ENCODE peak calls at places on chromosomes 4 and X, in five cellular contexts. One of them, this sample, is unnamed.

GRCh38 chr4:13933163-13933562 is 305.6 kb upstream of the BOD1L1 start:
- DNase-seq in HepG2: no peak
- DNase-seq in GM12878: no peak
- DNase-seq in NT2/D1: no peak
- DNase-seq in H1: no peak
- DNase-seq in this sample: no peak

GRCh38 chrX:65528293-65528692 is 6.3 kb downstream of the LAS1L start:
- DNase-seq in GM12878: no peak
- DNase-seq in HepG2: no peak
- DNase-seq in H1: no peak
- DNase-seq in NT2/D1: no peak
- DNase-seq in this sample: no peak

GRCh38 chrX:122546269-122546668 is 637.8 kb upstream of the GRIA3 start:
- DNase-seq in HepG2: no peak
- DNase-seq in GM12878: no peak
- DNase-seq in H1: no peak
- DNase-seq in NT2/D1: no peak
- DNase-seq in this sample: no peak

GRCh38 chr4:6957994-6958393 is 48.4 kb downstream of the TBC1D14 start:
- DNase-seq in NT2/D1: no peak
- DNase-seq in H1: peak; percentile 39
- DNase-seq in GM12878: no peak
- DNase-seq in HepG2: no peak
- DNase-seq in this sample: no peak

GRCh38 chr4:1336079-1336478 is 10.9 kb upstream of the UVSSA start:
- DNase-seq in HepG2: peak; percentile 66
- DNase-seq in NT2/D1: no peak
- DNase-seq in H1: no peak
- DNase-seq in GM12878: no peak
- DNase-seq in this sample: no peak

GRCh38 chr4:75675004-75675531 is 1.9 kb upstream of the G3BP2 start:
- DNase-seq in NT2/D1: no peak
- DNase-seq in GM12878: no peak
- DNase-seq in H1: no peak
- DNase-seq in HepG2: no peak
- DNase-seq in this sample: no peak

GRCh38 chrX:119784747-119785446 is 6.5 kb downstream of the RPL39 start:
- DNase-seq in NT2/D1: no peak
- DNase-seq in H1: peak; percentile 51
- DNase-seq in HepG2: no peak
- DNase-seq in GM12878: no peak
- DNase-seq in this sample: peak; percentile 73

GRCh38 chr4:159341486-159341885 is 238.6 kb downstream of the RAPGEF2 start:
- DNase-seq in NT2/D1: no peak
- DNase-seq in H1: no peak
- DNase-seq in GM12878: no peak
- DNase-seq in HepG2: peak; percentile 69
- DNase-seq in this sample: no peak

GRCh38 chrX:136170109-136170800 is 22.9 kb downstream of the FHL1 start:
- DNase-seq in HepG2: no peak
- DNase-seq in GM12878: no peak
- DNase-seq in NT2/D1: no peak
- DNase-seq in H1: no peak
- DNase-seq in this sample: no peak

GRCh38 chr4:95087657-95088455 is 330.1 kb downstream of the BMPR1B start:
- DNase-seq in GM12878: no peak
- DNase-seq in HepG2: no peak
- DNase-seq in NT2/D1: no peak
- DNase-seq in H1: no peak
- DNase-seq in this sample: peak; percentile 22

GRCh38 chr4:148091896-148092295 is 350.3 kb downstream of the NR3C2 start:
- DNase-seq in NT2/D1: no peak
- DNase-seq in H1: no peak
- DNase-seq in GM12878: no peak
- DNase-seq in HepG2: no peak
- DNase-seq in this sample: no peak

GRCh38 chrX:38799995-38800394 is 1.3 kb upstream of the MID1IP1 start:
- DNase-seq in GM12878: no peak
- DNase-seq in NT2/D1: no peak
- DNase-seq in H1: no peak
- DNase-seq in HepG2: peak; percentile 12
- DNase-seq in this sample: no peak

GRCh38 chrX:22365460-22365859 is 92.7 kb downstream of the CBLL2 start:
- DNase-seq in GM12878: no peak
- DNase-seq in HepG2: no peak
- DNase-seq in H1: no peak
- DNase-seq in NT2/D1: no peak
- DNase-seq in this sample: no peak

GRCh38 chr4:25818293-25819240 is 44.2 kb downstream of the SEL1L3 start:
- DNase-seq in H1: no peak
- DNase-seq in GM12878: no peak
- DNase-seq in NT2/D1: no peak
- DNase-seq in HepG2: no peak
- DNase-seq in this sample: no peak

GRCh38 chr4:138348055-138348454 is 105.9 kb upstream of the SLC7A11 start:
- DNase-seq in NT2/D1: no peak
- DNase-seq in H1: no peak
- DNase-seq in GM12878: peak; percentile 32
- DNase-seq in HepG2: peak; percentile 80
- DNase-seq in this sample: no peak

GRCh38 chrX:153074262-153074899 is 2.1 kb downstream of the PNMA6A start:
- DNase-seq in HepG2: no peak
- DNase-seq in GM12878: no peak
- DNase-seq in H1: no peak
- DNase-seq in NT2/D1: no peak
- DNase-seq in this sample: no peak

GRCh38 chr4:64538219-64538618 is 129.0 kb upstream of the TECRL start:
- DNase-seq in GM12878: no peak
- DNase-seq in HepG2: peak; percentile 6
- DNase-seq in NT2/D1: peak; percentile 6
- DNase-seq in H1: peak; percentile 62
- DNase-seq in this sample: no peak

GRCh38 chrX:44223150-44223549 is 120.3 kb downstream of the EFHC2 start:
- DNase-seq in H1: no peak
- DNase-seq in GM12878: no peak
- DNase-seq in NT2/D1: no peak
- DNase-seq in HepG2: no peak
- DNase-seq in this sample: no peak

GRCh38 chr4:79597266-79597665 is 189.2 kb upstream of the GK2 start:
- DNase-seq in GM12878: no peak
- DNase-seq in NT2/D1: no peak
- DNase-seq in H1: no peak
- DNase-seq in HepG2: no peak
- DNase-seq in this sample: no peak

GRCh38 chr4:53706422-53707032 is 115.2 kb upstream of the LNX1 start:
- DNase-seq in HepG2: peak; percentile 35
- DNase-seq in NT2/D1: peak; percentile 11
- DNase-seq in GM12878: peak; percentile 45
- DNase-seq in H1: no peak
- DNase-seq in this sample: peak; percentile 33

GRCh38 chrX:114267127-114267526 is 316.8 kb upstream of the HTR2C start:
- DNase-seq in GM12878: no peak
- DNase-seq in HepG2: no peak
- DNase-seq in NT2/D1: no peak
- DNase-seq in H1: no peak
- DNase-seq in this sample: no peak

GRCh38 chr4:83208776-83209365 is 75.7 kb downstream of the COQ2 start:
- DNase-seq in GM12878: no peak
- DNase-seq in H1: no peak
- DNase-seq in NT2/D1: no peak
- DNase-seq in HepG2: no peak
- DNase-seq in this sample: no peak

GRCh38 chr4:15682340-15682725 is 706 bp downstream of the FAM200B start:
- DNase-seq in HepG2: no peak
- DNase-seq in GM12878: no peak
- DNase-seq in NT2/D1: no peak
- DNase-seq in H1: no peak
- DNase-seq in this sample: no peak

GRCh38 chrX:44596277-44596676 is 53.6 kb upstream of the FUNDC1 start:
- DNase-seq in H1: no peak
- DNase-seq in GM12878: peak; percentile 36
- DNase-seq in HepG2: no peak
- DNase-seq in NT2/D1: no peak
- DNase-seq in this sample: no peak

GRCh38 chr4:51849430-51849829 is 6.5 kb downstream of the DCUN1D4 start:
- DNase-seq in HepG2: no peak
- DNase-seq in NT2/D1: no peak
- DNase-seq in H1: no peak
- DNase-seq in GM12878: no peak
- DNase-seq in this sample: no peak

GRCh38 chrX:2484232-2484631 is 16.5 kb downstream of the DHRSX start:
- DNase-seq in GM12878: no peak
- DNase-seq in HepG2: no peak
- DNase-seq in H1: no peak
- DNase-seq in NT2/D1: no peak
- DNase-seq in this sample: no peak

GRCh38 chrX:118574666-118575065 is 79.1 kb downstream of the DOCK11 start:
- DNase-seq in NT2/D1: no peak
- DNase-seq in HepG2: no peak
- DNase-seq in GM12878: no peak
- DNase-seq in H1: no peak
- DNase-seq in this sample: no peak

GRCh38 chr4:81882222-81882621 is 410.5 kb upstream of the RASGEF1B start:
- DNase-seq in GM12878: no peak
- DNase-seq in HepG2: no peak
- DNase-seq in H1: no peak
- DNase-seq in NT2/D1: no peak
- DNase-seq in this sample: no peak

GRCh38 chr4:60822986-60823385 is 377.1 kb upstream of the ADGRL3 start:
- DNase-seq in NT2/D1: no peak
- DNase-seq in H1: no peak
- DNase-seq in GM12878: no peak
- DNase-seq in HepG2: no peak
- DNase-seq in this sample: no peak

GRCh38 chrX:17788956-17789562 is 51.8 kb downstream of the SCML1 start:
- DNase-seq in HepG2: no peak
- DNase-seq in H1: no peak
- DNase-seq in NT2/D1: no peak
- DNase-seq in GM12878: no peak
- DNase-seq in this sample: no peak

GRCh38 chrX:47285762-47286320 is 53.0 kb downstream of the USP11 start:
- DNase-seq in GM12878: no peak
- DNase-seq in HepG2: no peak
- DNase-seq in H1: no peak
- DNase-seq in NT2/D1: no peak
- DNase-seq in this sample: no peak

GRCh38 chr4:121728066-121728465 is 31.3 kb upstream of the ANXA5 start:
- DNase-seq in NT2/D1: no peak
- DNase-seq in H1: no peak
- DNase-seq in GM12878: no peak
- DNase-seq in HepG2: peak; percentile 7
- DNase-seq in this sample: no peak

GRCh38 chr4:15232725-15233597 is 194.9 kb upstream of the C1QTNF7 start:
- DNase-seq in H1: no peak
- DNase-seq in GM12878: no peak
- DNase-seq in HepG2: peak; percentile 33
- DNase-seq in NT2/D1: no peak
- DNase-seq in this sample: no peak

GRCh38 chr4:8844976-8845690 is 26.5 kb downstream of the HMX1 start:
- DNase-seq in GM12878: no peak
- DNase-seq in H1: peak; percentile 30
- DNase-seq in HepG2: no peak
- DNase-seq in NT2/D1: no peak
- DNase-seq in this sample: no peak
- TF ChIP-seq SUZ12 in GM12878: no peak
- TF ChIP-seq SUZ12 in H1: no peak
- TF ChIP-seq SUZ12 in HepG2: no peak
- TF ChIP-seq SUZ12 in NT2/D1: no peak
- TF ChIP-seq SUZ12 in this sample: no peak

DNA sequence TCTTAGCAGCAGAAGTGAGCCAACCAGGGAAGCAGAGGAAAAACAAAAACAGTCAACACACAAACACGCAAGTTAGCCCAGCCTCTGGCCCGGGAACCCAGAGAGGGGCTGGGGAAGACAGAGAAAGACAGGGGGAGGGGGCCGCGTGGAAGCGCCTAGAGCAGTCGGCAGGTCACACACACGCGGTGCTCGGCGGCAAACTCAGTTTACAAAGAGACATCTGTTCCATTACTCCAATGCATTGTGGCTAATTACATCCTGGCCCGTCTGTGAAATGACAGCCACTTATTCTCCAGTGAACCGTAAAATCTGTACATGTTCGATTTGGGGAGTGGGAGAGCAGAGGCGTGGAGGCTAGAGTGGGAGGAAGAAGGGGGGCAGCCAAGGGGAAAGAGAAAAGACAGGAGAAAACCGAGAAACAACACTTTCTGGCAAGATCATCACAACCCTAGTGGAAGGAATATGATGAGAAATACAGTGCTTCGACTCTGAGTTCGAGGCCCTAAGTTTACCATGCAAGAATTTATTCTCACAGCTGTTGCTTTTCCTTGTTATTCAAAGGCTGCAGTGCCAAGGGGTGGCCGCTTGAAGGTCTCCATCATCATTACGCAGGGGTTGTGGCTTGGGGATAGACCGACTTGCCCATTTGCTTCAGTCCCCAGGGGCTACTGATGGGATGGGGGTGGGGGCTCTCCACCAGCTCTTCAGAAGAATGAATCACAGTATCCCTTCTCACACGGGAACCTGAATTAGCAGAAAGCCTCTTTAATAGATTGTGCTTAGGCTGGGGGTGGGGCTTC is 167.7 kb downstream of the MGST2 start:
- DNase-seq in H1: no peak
- DNase-seq in NT2/D1: no peak
- DNase-seq in HepG2: no peak
- DNase-seq in GM12878: no peak
- DNase-seq in this sample: no peak
- TF ChIP-seq SUZ12 in H1: no peak
- TF ChIP-seq SUZ12 in NT2/D1: no peak
- TF ChIP-seq SUZ12 in HepG2: no peak
- TF ChIP-seq SUZ12 in GM12878: no peak
- TF ChIP-seq SUZ12 in this sample: no peak

DNA sequence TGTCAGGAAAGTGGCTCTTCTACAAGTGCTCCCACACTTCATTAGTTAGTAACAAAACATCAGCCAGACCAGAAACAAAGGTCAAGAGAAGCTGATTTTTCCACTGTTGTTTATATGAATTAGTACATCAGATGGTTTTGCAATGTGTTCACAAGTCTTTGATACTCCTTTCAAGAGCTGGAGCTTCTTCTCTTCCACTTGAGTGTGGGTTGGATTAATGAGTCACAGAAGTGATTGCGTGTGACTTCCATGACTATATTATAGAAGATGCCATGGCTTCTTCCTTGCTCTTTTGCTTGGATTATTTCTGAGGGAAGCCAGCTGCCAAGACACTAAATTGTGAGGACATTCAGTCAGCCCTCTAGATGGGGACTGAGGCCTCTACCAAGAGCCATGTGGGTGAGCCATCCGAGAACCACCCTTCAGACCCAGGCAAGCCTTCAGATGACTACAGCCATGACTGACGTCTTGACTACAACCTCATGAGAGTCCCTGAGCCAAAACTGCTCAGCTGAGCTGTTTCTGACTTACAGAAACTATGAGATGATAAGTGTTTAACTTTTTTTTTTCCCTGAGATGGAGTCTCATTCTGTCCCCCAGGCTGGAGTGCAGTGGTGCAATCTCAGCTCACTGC is 18.1 kb downstream of the SOWAHB start:
- DNase-seq in NT2/D1: no peak
- DNase-seq in GM12878: no peak
- DNase-seq in H1: no peak
- DNase-seq in HepG2: no peak
- DNase-seq in this sample: no peak
- TF ChIP-seq SUZ12 in NT2/D1: no peak
- TF ChIP-seq SUZ12 in GM12878: no peak
- TF ChIP-seq SUZ12 in H1: no peak
- TF ChIP-seq SUZ12 in HepG2: no peak
- TF ChIP-seq SUZ12 in this sample: no peak

GRCh38 chr4:123443401-123444297 is 47.1 kb downstream of the SPRY1 start:
- DNase-seq in H1: no peak
- DNase-seq in NT2/D1: peak; percentile 9
- DNase-seq in HepG2: no peak
- DNase-seq in GM12878: peak; percentile 54
- DNase-seq in this sample: no peak
- TF ChIP-seq SUZ12 in H1: no peak
- TF ChIP-seq SUZ12 in NT2/D1: no peak
- TF ChIP-seq SUZ12 in HepG2: no peak
- TF ChIP-seq SUZ12 in GM12878: no peak
- TF ChIP-seq SUZ12 in this sample: no peak